ENCODE peak calls at places on chromosomes 5 and 9, in four cellular contexts. V, M, J and R are unnamed samples.

GRCh38 chr5:96220610-96221390 is 212.2 kb downstream of the PCSK1 start:
- DNase-seq in V (no peak), M (no peak), J (no peak), R (no peak)

GRCh38 chr5:145237843-145238242 is 597.3 kb downstream of the PRELID2 start:
- DNase-seq in V (peak), M (no peak), J (peak), R (peak)

GRCh38 chr9:23772384-23772783 is 53.7 kb downstream of the ELAVL2 start:
- DNase-seq in V (no peak), M (no peak), J (no peak), R (no peak)

GRCh38 chr5:169009171-169009570 is 291.8 kb downstream of the SLIT3 start:
- DNase-seq in V (no peak), M (no peak), J (no peak), R (peak)

GRCh38 chr5:142617416-142617815 is 68.5 kb downstream of the FGF1 start:
- DNase-seq in V (no peak), M (no peak), J (no peak), R (no peak)

GRCh38 chr9:18720691-18721090 is 246.7 kb downstream of the ADAMTSL1 start:
- DNase-seq in V (no peak), M (no peak), J (no peak), R (no peak)

GRCh38 chr5:115179068-115179958 is 9.6 kb upstream of the TRIM36 start:
- DNase-seq in V (peak), M (no peak), J (peak), R (peak)

GRCh38 chr9:131028221-131028884 is 19.4 kb downstream of the LAMC3 start:
- DNase-seq in V (no peak), M (no peak), J (no peak), R (no peak)

GRCh38 chr9:32698706-32699277 is 63.3 kb upstream of the TAF1L start:
- DNase-seq in V (no peak), M (no peak), J (no peak), R (no peak)

GRCh38 chr5:119651496-119651895 is 22.1 kb downstream of the FAM170A start:
- DNase-seq in V (no peak), M (no peak), J (no peak), R (no peak)

GRCh38 chr5:138706655-138707480 is 46.4 kb upstream of the CTNNA1 start:
- DNase-seq in V (no peak), M (no peak), J (no peak), R (no peak)

GRCh38 chr5:73448451-73449136 is at the start of gene FOXD1:
- DNase-seq in V (peak), M (peak), J (peak), R (peak)

GRCh38 chr9:69357030-69357853 is 32.2 kb downstream of the ENTREP1 start:
- DNase-seq in V (no peak), M (no peak), J (no peak), R (no peak)

GRCh38 chr9:86602715-86603114 is 248.5 kb upstream of the TUT7 start:
- DNase-seq in V (no peak), M (no peak), J (no peak), R (no peak)

GRCh38 chr5:17224858-17225436 is 7.5 kb downstream of the BASP1 start:
- DNase-seq in V (no peak), M (no peak), J (no peak), R (no peak)